ENCODE peak calls at places on chromosomes 7 and 10, in nine cellular contexts. R is psoas muscle; A is activated CD8-positive, alpha-beta T cell treated with anti-CD3 and anti-CD28 coated beads for 36 hours; Q is endodermal cell; J is HFFc6; K is Peyer's patch; V is fibroblast of mammary gland; Y is CD8-positive, alpha-beta T cell; C is lung. O is an unnamed sample.

GRCh38 chr7:26143298-26144044 is 8.5 kb upstream of the NFE2L3 start:
- DNase-seq in A (no peak), Q (no peak), Y (no peak), C (no peak), K (peak), R (no peak), J (peak), V (peak), O (peak)

GRCh38 chr7:23214423-23214822 is 32.2 kb upstream of the GPNMB start:
- DNase-seq in V (no peak), C (no peak), Y (no peak), J (no peak), K (no peak), Q (no peak), A (no peak), R (no peak), O (no peak)

GRCh38 chr7:156984209-156984891 is 26.1 kb downstream of the MNX1 start:
- DNase-seq in A (no peak), Q (no peak), R (no peak), J (peak), K (no peak), V (peak), Y (no peak), C (no peak), O (no peak)

GRCh38 chr7:69674701-69675182 is 76.5 kb downstream of the AUTS2 start:
- DNase-seq in V (no peak), R (no peak), A (no peak), K (no peak), J (no peak), Q (no peak), Y (no peak), C (no peak), O (no peak)

GRCh38 chr7:114789942-114790341 is 132.0 kb upstream of the MDFIC start:
- DNase-seq in Y (no peak), A (no peak), V (peak), Q (no peak), C (no peak), J (peak), K (no peak), R (no peak), O (peak)

GRCh38 chr10:78267070-78267469 is 233.4 kb downstream of the RPS24 start:
- DNase-seq in R (no peak), A (no peak), Q (no peak), C (no peak), J (peak), K (no peak), Y (no peak), V (no peak), O (no peak)

GRCh38 chr10:62961951-62962523 is 145.9 kb upstream of the EGR2 start:
- DNase-seq in A (no peak), Y (no peak), Q (no peak), C (no peak), J (no peak), R (no peak), K (no peak), V (peak), O (no peak)

GRCh38 chr7:122136033-122136432 is 8.0 kb downstream of the AASS start:
- DNase-seq in C (no peak), Q (no peak), R (no peak), J (no peak), V (peak), A (no peak), Y (no peak), K (no peak), O (no peak)

GRCh38 chr10:130932326-130933007 is 379.1 kb downstream of the TCERG1L start:
- DNase-seq in J (no peak), Y (no peak), C (no peak), K (no peak), R (no peak), V (no peak), Q (peak), A (no peak), O (no peak)

GRCh38 chr10:97069576-97070362 is 116.0 kb downstream of the SLIT1 start:
- DNase-seq in K (no peak), Q (peak), R (no peak), V (peak), Y (no peak), C (no peak), A (peak), J (peak), O (peak)

GRCh38 chr10:31118561-31118960 is 86.9 kb upstream of the ZNF438 start:
- DNase-seq in C (no peak), R (no peak), Q (no peak), Y (no peak), V (no peak), J (peak), K (no peak), A (no peak), O (peak)

GRCh38 chr10:102617816-102618215 is 26.5 kb upstream of the TRIM8 start:
- DNase-seq in K (no peak), Y (no peak), A (no peak), C (no peak), R (no peak), J (no peak), Q (no peak), V (no peak), O (no peak)

GRCh38 chr7:101882595-101883564 is 65.5 kb downstream of the CUX1 start:
- DNase-seq in V (peak), C (peak), A (no peak), R (peak), K (peak), J (peak), Y (no peak), Q (peak), O (peak)

DNA sequence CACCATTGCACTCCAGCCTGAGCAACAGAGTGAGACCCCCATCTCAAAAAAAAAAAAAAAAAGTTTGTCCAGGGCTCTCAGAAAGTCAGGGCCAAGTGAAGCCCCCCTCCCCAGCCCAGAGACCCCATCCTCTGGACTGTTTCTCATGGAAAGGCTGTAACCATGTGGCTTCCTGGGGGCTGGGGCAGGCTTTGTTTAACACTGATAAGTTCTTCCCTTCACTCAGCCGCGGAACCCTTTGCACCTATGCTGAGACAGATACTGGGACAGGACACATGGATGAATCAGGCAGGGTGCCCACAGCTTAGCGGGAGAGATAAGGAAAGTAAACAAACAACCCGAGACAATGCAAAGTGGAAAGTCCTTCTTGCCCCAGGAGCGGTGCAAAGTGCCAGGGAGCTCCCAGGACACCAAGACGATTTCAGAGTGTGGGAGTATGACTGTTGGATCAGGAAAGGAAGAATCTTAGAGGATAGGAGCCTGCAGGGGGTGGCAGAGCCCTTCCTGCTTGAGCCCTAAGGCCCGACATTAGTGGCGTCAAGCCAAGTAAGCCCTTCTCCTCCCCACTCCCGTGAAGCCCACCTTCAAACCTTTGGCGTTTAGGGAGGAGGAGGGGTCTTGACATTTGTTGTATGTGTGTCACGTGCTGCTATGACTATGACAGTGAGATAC is 11.6 kb downstream of the MLXIPL start:
- DNase-seq in A (peak), K (peak), R (no peak), V (peak), Q (peak), Y (no peak), J (peak), C (no peak), O (peak)
- TF ChIP-seq CTCF in A (no peak), K (no peak), R (peak), V (peak), Q (peak), Y (no peak), J (peak), C (no peak), O (no peak)

DNA sequence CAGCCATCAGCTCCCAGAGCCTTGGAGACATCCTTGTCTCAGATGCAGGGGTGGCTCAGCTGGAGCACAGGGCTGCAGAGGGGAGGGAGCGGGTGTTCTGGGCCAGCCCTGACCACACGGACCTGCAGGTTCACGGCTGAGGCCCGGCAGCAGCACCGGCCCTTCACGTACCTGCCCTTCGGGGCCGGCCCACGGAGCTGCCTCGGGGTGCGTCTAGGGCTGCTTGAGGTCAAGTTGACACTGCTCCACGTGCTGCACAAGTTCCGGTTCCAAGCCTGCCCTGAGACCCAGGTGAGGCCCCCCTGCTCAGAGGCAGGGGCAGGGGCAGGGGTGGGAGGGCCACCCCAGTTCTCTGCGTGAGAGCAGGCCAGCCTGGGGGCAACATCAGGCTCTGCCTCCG is 45.2 kb downstream of the PARP12 start:
- DNase-seq in Q (no peak), V (no peak), R (no peak), K (no peak), Y (no peak), A (no peak), C (no peak), J (no peak), O (no peak)
- TF ChIP-seq CTCF in Q (no peak), V (no peak), R (no peak), K (no peak), Y (no peak), A (no peak), C (no peak), J (no peak), O (no peak)

GRCh38 chr7:30396379-30396778 is 82.2 kb downstream of the NOD1 start:
- DNase-seq in J (no peak), R (no peak), Q (no peak), K (no peak), V (peak), C (no peak), A (no peak), Y (no peak), O (no peak)
- TF ChIP-seq CTCF in J (no peak), R (no peak), Q (peak), K (no peak), V (peak), C (no peak), A (no peak), Y (no peak), O (no peak)

GRCh38 chr10:119198438-119198837 is 8.9 kb upstream of the GRK5 start:
- DNase-seq in R (no peak), V (no peak), Y (no peak), J (no peak), A (peak), Q (peak), C (no peak), K (peak), O (peak)
- TF ChIP-seq CTCF in R (no peak), V (peak), Y (peak), J (peak), A (peak), Q (peak), C (no peak), K (no peak), O (peak)

GRCh38 chr7:130896051-130896881 is 162.3 kb upstream of the KLF14 start:
- DNase-seq in C (no peak), K (no peak), Y (no peak), A (no peak), R (no peak), V (peak), J (peak), Q (no peak), O (no peak)
- TF ChIP-seq CTCF in C (no peak), K (no peak), Y (no peak), A (no peak), R (peak), V (peak), J (peak), Q (no peak), O (peak)